ENCODE peak calls at places on chromosomes 5 and 9, in eight cellular contexts. F, G, D, H, L, P, R and X are unnamed samples.

GRCh38 chr5:148457183-148457620 is 73.4 kb downstream of the FBXO38 start:
- DNase-seq in F (no peak), G (peak), D (peak), H (no peak), L (no peak), P (no peak), R (peak), X (no peak)

GRCh38 chr5:73193592-73193991 is 20.6 kb downstream of the TMEM174 start:
- DNase-seq in F (no peak), G (no peak), D (no peak), H (no peak), L (no peak), P (no peak), R (no peak), X (no peak)

GRCh38 chr5:128782446-128782845 is 182.8 kb upstream of the SLC27A6 start:
- DNase-seq in F (peak), G (no peak), D (no peak), H (peak), L (no peak), P (peak), R (peak), X (no peak)

GRCh38 chr5:165928971-165929370 is 2362.5 kb upstream of the WWC1 start:
- DNase-seq in F (no peak), G (no peak), D (no peak), H (no peak), L (no peak), P (no peak), R (no peak), X (no peak)

GRCh38 chr9:14260101-14260500 is 53.8 kb downstream of the NFIB start:
- DNase-seq in F (peak), G (no peak), D (no peak), H (no peak), L (no peak), P (no peak), R (no peak), X (no peak)

GRCh38 chr9:4020038-4020746 is 279.7 kb downstream of the GLIS3 start:
- DNase-seq in F (peak), G (no peak), D (no peak), H (no peak), L (no peak), P (peak), R (no peak), X (no peak)

GRCh38 chr9:85289142-85289541 is 452.6 kb downstream of the AGTPBP1 start:
- DNase-seq in F (no peak), G (no peak), D (no peak), H (no peak), L (no peak), P (no peak), R (no peak), X (no peak)

GRCh38 chr5:14487101-14487895 is 94.3 kb upstream of the OTULINL start:
- DNase-seq in F (no peak), G (no peak), D (no peak), H (no peak), L (peak), P (no peak), R (no peak), X (no peak)

DNA sequence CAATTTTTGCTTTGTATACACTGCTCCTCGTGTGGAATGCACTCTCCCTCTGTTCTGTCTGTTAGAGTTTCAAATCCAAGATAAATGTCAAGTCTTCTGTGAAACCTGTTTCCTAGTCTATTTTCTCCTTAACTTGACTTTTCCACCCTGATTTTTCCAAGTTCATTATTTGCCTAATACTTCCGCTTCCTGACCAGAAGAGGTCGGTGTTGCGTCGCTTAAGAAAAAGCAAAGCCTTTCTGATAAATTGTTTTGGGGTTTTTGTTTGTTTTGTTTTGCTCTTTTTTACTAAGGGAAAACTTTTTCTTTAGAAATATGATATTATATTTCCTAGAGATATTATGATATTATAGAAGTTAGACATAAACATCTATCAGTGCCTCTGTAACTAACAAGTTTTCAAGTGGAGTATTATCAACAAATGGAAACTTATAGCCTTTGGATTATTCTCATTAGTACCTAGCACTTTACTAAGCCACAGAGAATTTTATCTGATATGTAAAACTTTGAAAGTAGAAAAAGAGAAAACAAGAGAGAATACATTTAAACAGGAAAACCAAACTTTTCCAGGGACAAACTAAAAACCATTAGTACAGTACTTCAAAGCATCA is 55.8 kb downstream of the PHAX start:
- DNase-seq in F (peak), G (peak), D (no peak), H (peak), L (peak), P (peak), R (peak), X (peak)
- TF ChIP-seq CTCF in F (peak), G (peak), D (peak), H (peak), L (peak), P (peak), R (peak), X (peak)

GRCh38 chr5:1975898-1976765 is 93.4 kb upstream of the IRX4 start:
- DNase-seq in F (peak), G (no peak), D (no peak), H (no peak), L (no peak), P (no peak), R (no peak), X (no peak)
- TF ChIP-seq CTCF in F (no peak), G (no peak), D (no peak), H (no peak), L (no peak), P (no peak), R (no peak), X (no peak)

GRCh38 chr5:131263648-131264452 is at the start of gene CDC42SE2:
- DNase-seq in F (peak), G (peak), D (peak), H (peak), L (peak), P (peak), R (peak), X (peak)
- TF ChIP-seq CTCF in F (no peak), G (peak), D (no peak), H (no peak), L (no peak), P (no peak), R (peak), X (no peak)

GRCh38 chr5:12277504-12278192 is 373.4 kb upstream of the CTNND2 start:
- DNase-seq in F (no peak), G (no peak), D (no peak), H (no peak), L (peak), P (no peak), R (no peak), X (no peak)

GRCh38 chr5:12274236-12274635 is 370.0 kb upstream of the CTNND2 start:
- DNase-seq in F (no peak), G (no peak), D (no peak), H (no peak), L (no peak), P (no peak), R (no peak), X (no peak)

GRCh38 chr5:12269164-12269563 is 364.9 kb upstream of the CTNND2 start:
- DNase-seq in F (no peak), G (no peak), D (no peak), H (no peak), L (no peak), P (no peak), R (no peak), X (no peak)

GRCh38 chr5:12270914-12271313 is 366.7 kb upstream of the CTNND2 start:
- DNase-seq in F (no peak), G (no peak), D (no peak), H (no peak), L (no peak), P (no peak), R (no peak), X (no peak)

DNA sequence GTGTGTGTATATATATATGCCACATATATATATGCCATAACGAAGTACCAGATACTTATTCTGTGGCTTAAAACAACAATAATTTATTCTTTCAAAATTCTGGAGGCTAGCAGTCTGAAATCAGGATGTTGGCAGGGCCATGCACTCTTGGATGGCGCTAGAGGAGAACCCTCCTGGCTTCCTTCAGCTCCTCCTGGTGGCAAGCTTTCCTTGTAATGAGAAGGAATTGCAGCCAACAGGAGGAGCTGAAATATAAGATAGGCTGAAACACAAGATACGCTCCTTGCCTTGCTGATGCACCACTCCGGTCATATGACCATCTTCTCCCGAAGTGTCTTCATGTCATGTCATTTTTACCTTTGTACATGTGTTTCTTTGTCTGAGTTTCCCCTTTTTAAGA is 368.1 kb upstream of the CTNND2 start:
- DNase-seq in F (no peak), G (peak), D (peak), H (no peak), L (no peak), P (no peak), R (no peak), X (no peak)
- TF ChIP-seq CTCF in F (no peak), G (peak), D (no peak), H (no peak), L (no peak), P (no peak), R (no peak), X (peak)

DNA sequence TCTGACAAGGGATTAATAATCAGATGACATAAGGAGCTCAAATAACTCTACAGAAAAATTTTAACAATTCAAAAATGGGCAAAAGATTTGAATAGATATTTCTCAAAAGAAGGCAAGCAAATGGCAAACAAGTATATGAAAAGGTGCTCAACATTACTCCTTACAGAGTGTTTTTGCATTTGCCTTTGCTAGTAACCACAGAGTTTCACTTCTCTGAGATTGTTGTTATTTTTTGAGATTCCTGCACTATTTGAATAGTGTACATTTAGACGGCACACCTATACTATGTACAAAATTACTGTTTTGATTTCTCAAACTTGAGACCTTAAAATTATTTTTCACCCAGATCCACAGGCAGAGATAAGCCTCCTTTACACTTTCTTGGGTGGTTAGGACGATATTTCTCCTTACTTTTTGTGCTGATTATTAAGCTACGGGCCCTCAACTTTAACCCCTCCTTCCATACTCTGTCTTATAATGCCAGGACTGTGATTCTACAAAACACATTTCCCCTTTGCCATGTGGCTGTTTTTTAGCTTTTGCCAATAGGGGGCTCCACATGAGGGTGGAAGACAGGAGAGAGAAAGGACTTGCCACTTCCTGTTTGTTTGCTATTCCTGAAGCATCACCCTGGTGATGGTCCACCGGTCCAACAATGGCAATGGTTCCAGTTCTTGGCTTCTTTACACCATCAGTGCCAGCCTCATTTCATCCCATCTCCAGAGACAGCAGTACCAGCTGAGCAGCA is 65.0 kb upstream of the DAP start:
- DNase-seq in F (no peak), G (no peak), D (no peak), H (no peak), L (no peak), P (no peak), R (no peak), X (no peak)
- TF ChIP-seq CTCF in F (no peak), G (peak), D (peak), H (peak), L (no peak), P (peak), R (no peak), X (no peak)

GRCh38 chr9:127943746-127944145 is 6.1 kb upstream of the DPM2 start:
- DNase-seq in F (peak), G (peak), D (peak), H (no peak), L (peak), P (peak), R (peak), X (peak)

GRCh38 chr9:127943011-127943662 is 5.5 kb upstream of the DPM2 start:
- DNase-seq in F (no peak), G (no peak), D (no peak), H (no peak), L (no peak), P (no peak), R (no peak), X (no peak)

GRCh38 chr9:127941062-127941925 is 3.6 kb upstream of the DPM2 start:
- DNase-seq in F (no peak), G (no peak), D (no peak), H (no peak), L (no peak), P (no peak), R (no peak), X (no peak)

GRCh38 chr9:127940598-127940997 is 2.9 kb upstream of the DPM2 start:
- DNase-seq in F (no peak), G (no peak), D (no peak), H (no peak), L (no peak), P (no peak), R (no peak), X (no peak)

GRCh38 chr9:127942152-127943010 is 4.7 kb upstream of the DPM2 start:
- DNase-seq in F (peak), G (peak), D (peak), H (no peak), L (peak), P (peak), R (peak), X (peak)
- TF ChIP-seq CTCF in F (peak), G (peak), D (peak), H (peak), L (peak), P (peak), R (peak), X (peak)

GRCh38 chr5:85476617-85477016 is 1091.9 kb upstream of the EDIL3 start:
- DNase-seq in F (no peak), G (no peak), D (no peak), H (no peak), L (no peak), P (no peak), R (no peak), X (no peak)

GRCh38 chr5:85472749-85473148 is 1088.1 kb upstream of the EDIL3 start:
- DNase-seq in F (no peak), G (no peak), D (no peak), H (no peak), L (no peak), P (no peak), R (no peak), X (no peak)
- TF ChIP-seq CTCF in F (no peak), G (no peak), D (no peak), H (no peak), L (no peak), P (no peak), R (no peak), X (no peak)

GRCh38 chr5:97728920-97729319 is 545.9 kb upstream of the RIOK2 start:
- DNase-seq in F (peak), G (no peak), D (no peak), H (no peak), L (no peak), P (no peak), R (no peak), X (no peak)

GRCh38 chr5:97729938-97730337 is 546.9 kb upstream of the RIOK2 start:
- DNase-seq in F (no peak), G (no peak), D (no peak), H (no peak), L (no peak), P (no peak), R (no peak), X (no peak)

DNA sequence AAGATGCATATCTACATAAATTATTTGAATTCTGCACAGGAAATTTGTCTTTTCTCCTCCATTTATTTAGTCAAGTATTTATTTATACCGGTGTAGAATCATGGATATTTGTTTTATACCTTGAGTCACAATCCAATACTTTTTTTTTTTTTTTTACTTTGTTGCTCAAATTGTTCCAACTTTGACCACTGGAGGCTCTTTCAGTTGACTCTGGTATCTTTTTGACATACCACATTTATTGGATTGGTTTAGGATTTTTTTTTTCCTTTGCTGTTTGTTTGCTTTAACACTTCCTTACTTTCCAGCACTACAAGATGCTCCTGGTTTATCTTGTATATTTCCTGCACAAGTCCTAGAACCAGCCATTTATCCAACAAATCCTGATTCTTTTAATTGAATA is 543.1 kb upstream of the RIOK2 start:
- DNase-seq in F (peak), G (no peak), D (no peak), H (no peak), L (no peak), P (peak), R (no peak), X (no peak)
- TF ChIP-seq CTCF in F (no peak), G (peak), D (no peak), H (no peak), L (no peak), P (peak), R (no peak), X (no peak)